ENCODE peak calls at places on chromosomes 1 and 21, in seven cellular contexts. M is A549, V is HCT116, B is SK-N-SH, H is Panc1, Z is GM23338, N is HepG2. P is an unnamed sample.

GRCh38 chr1:23556661-23557470 is 2.4 kb downstream of the ID3 start:
- DNase-seq in N (peak), M (peak), Z (peak), B (no peak), V (peak), H (no peak), P (no peak)

GRCh38 chr1:27885114-27885528 is 12.8 kb downstream of the THEMIS2 start:
- DNase-seq in V (no peak), H (no peak), M (no peak), Z (no peak), B (no peak), N (no peak), P (peak)

GRCh38 chr1:227945891-227946623 is 1.7 kb downstream of the WNT9A start:
- DNase-seq in H (no peak), Z (peak), M (peak), N (peak), B (peak), V (peak), P (peak)

GRCh38 chr1:18384059-18384458 is 96.7 kb upstream of the KLHDC7A start:
- DNase-seq in V (no peak), M (no peak), B (no peak), N (no peak), Z (no peak), H (no peak), P (no peak)

GRCh38 chr1:5937373-5937857 is 54.8 kb downstream of the NPHP4 start:
- DNase-seq in V (no peak), Z (no peak), N (no peak), M (no peak), B (no peak), H (no peak), P (no peak)

GRCh38 chr21:27400045-27400444 is 433.2 kb upstream of the ADAMTS5 start:
- DNase-seq in H (no peak), V (no peak), M (no peak), Z (no peak), N (no peak), B (no peak), P (no peak)

GRCh38 chr1:228413241-228414010 is 3.2 kb downstream of the TRIM17 start:
- DNase-seq in H (no peak), V (no peak), N (no peak), B (no peak), Z (no peak), M (no peak), P (no peak)

GRCh38 chr1:111538343-111539035 is 35.1 kb upstream of the ADORA3 start:
- DNase-seq in M (no peak), V (no peak), Z (no peak), B (no peak), H (no peak), N (peak), P (no peak)

GRCh38 chr1:44808938-44809917 is 905 bp downstream of the BTBD19 start:
- DNase-seq in N (peak), B (no peak), H (no peak), Z (no peak), V (no peak), M (no peak), P (peak)

GRCh38 chr1:65971547-65971946 is 178.9 kb downstream of the PDE4B start:
- DNase-seq in H (no peak), V (no peak), Z (no peak), M (no peak), B (no peak), N (no peak), P (no peak)

GRCh38 chr1:217498209-217498608 is 132.7 kb downstream of the GPATCH2 start:
- DNase-seq in V (no peak), Z (peak), B (no peak), M (no peak), N (no peak), H (no peak), P (no peak)

GRCh38 chr21:42010507-42011493 is 640 bp upstream of the ZBTB21 start:
- DNase-seq in B (peak), Z (peak), N (peak), H (no peak), M (peak), V (no peak), P (no peak)

GRCh38 chr1:207910678-207911354 is at the start of gene CD34:
- DNase-seq in N (no peak), B (peak), M (no peak), Z (peak), H (no peak), V (no peak), P (no peak)

GRCh38 chr1:30140566-30140965 is 582.8 kb downstream of the MATN1 start:
- DNase-seq in M (no peak), N (no peak), V (no peak), B (no peak), H (no peak), Z (no peak), P (no peak)

GRCh38 chr1:111777301-111777700 is 21.6 kb downstream of the DDX20 start:
- DNase-seq in H (no peak), M (no peak), Z (no peak), B (no peak), V (no peak), N (no peak), P (no peak)

GRCh38 chr21:33490991-33491372 is 534 bp downstream of the DNAJC28 start:
- DNase-seq in H (no peak), M (no peak), Z (no peak), N (no peak), V (peak), B (no peak), P (no peak)
- TF ChIP-seq REST in H (no peak), M (no peak), Z (no peak), N (no peak), V (no peak), B (no peak), P (no peak)

GRCh38 chr1:224238212-224238611 is 55.2 kb downstream of the DEGS1 start:
- DNase-seq in Z (no peak), V (no peak), M (no peak), H (no peak), N (no peak), B (no peak), P (no peak)
- TF ChIP-seq REST in Z (no peak), V (no peak), M (no peak), H (no peak), N (no peak), B (no peak), P (no peak)

GRCh38 chr1:199123615-199124014 is 484.8 kb downstream of the PTPRC start:
- DNase-seq in B (no peak), N (no peak), H (no peak), V (no peak), Z (no peak), M (no peak), P (peak)
- TF ChIP-seq REST in B (no peak), N (no peak), H (no peak), V (no peak), Z (no peak), M (no peak), P (peak)

DNA sequence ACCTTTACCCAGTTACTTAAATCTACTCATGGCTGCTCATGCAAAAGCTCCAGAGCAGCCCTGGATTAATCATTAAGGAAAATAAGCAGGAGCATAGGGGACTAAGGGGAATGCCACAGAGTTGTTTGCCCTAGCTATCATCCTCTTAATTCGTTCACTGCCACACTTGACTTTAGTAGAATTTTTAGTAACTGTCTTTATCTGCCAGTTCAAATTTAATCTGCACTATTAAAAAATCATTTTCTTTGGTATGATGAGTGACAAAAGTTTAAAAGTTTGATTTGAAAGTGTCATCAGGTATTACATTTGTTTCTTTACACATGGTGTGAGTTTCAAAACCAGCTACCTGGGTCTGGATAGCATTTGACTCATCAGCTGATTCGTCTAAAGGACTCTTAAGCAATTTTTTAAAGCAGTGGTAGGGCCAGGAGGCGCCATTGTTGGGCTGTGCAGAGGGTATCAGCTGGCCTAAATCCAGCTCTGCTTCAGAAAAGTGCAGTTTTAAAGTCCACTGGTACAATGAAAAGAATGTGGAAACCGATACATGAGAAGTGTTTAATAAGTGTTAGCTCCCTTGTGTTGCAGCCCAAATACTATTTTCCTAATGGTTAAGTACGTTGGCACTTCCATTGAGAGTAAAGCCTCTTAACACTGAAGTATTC is 69.9 kb upstream of the DR1 start:
- DNase-seq in H (no peak), N (peak), M (peak), Z (peak), B (no peak), V (no peak), P (no peak)
- TF ChIP-seq REST in H (no peak), N (no peak), M (no peak), Z (no peak), B (no peak), V (no peak), P (no peak)

GRCh38 chr1:245588250-245588649 is 433.5 kb downstream of the KIF26B start:
- DNase-seq in M (no peak), V (no peak), N (no peak), H (no peak), B (peak), Z (no peak), P (no peak)
- TF ChIP-seq REST in M (no peak), V (no peak), N (no peak), H (no peak), B (no peak), Z (no peak), P (no peak)